ENCODE peak calls at places on chromosomes 4 and X, in six cellular contexts. W is dorsolateral prefrontal cortex, O is nucleus accumbens, P is T-helper 2 cell, R is astrocyte of the spinal cord, N is immature natural killer cell. K is an unnamed sample.

GRCh38 chr4:185671496-185671895 is 136.2 kb upstream of the PDLIM3 start:
- DNase-seq in W (no peak), O (no peak), P (no peak), R (no peak), N (no peak), K (no peak)

GRCh38 chr4:140333523-140333922 is 39.9 kb upstream of the SCOC start:
- DNase-seq in W (no peak), O (no peak), P (no peak), R (no peak), N (no peak), K (no peak)

GRCh38 chr4:81213671-81214070 is 1.4 kb downstream of the PRKG2 start:
- DNase-seq in W (no peak), O (no peak), P (no peak), R (no peak), N (no peak), K (no peak)

GRCh38 chrX:72271812-72272211 is 5.2 kb downstream of the RPS4X start:
- DNase-seq in W (no peak), O (no peak), P (no peak), R (no peak), N (no peak), K (no peak)

GRCh38 chrX:1719270-1719669 is 104.4 kb downstream of the ASMT start:
- DNase-seq in W (no peak), O (no peak), P (no peak), R (no peak), N (no peak), K (no peak)

GRCh38 chrX:65407157-65407626 is 127.4 kb downstream of the LAS1L start:
- DNase-seq in W (no peak), O (no peak), P (no peak), R (no peak), N (no peak), K (no peak)

GRCh38 chr4:155496294-155496626 is 119.5 kb upstream of the MAP9 start:
- DNase-seq in W (no peak), O (no peak), P (no peak), R (no peak), N (no peak), K (no peak)

GRCh38 chr4:65217179-65217578 is 453.1 kb downstream of the EPHA5 start:
- DNase-seq in W (no peak), O (no peak), P (no peak), R (no peak), N (no peak), K (no peak)

GRCh38 chr4:141387299-141387698 is 166.6 kb downstream of the ZNF330 start:
- DNase-seq in W (no peak), O (no peak), P (no peak), R (no peak), N (no peak), K (no peak)

GRCh38 chrX:74550295-74550802 is 64.1 kb downstream of the RLIM start:
- DNase-seq in W (peak), O (peak), P (peak), R (peak), N (peak), K (peak)

GRCh38 chr4:29717658-29718057 is 1002.5 kb upstream of the PCDH7 start:
- DNase-seq in W (no peak), O (no peak), P (no peak), R (no peak), N (no peak), K (no peak)

GRCh38 chr4:12651876-12652275 is 832.3 kb downstream of the RAB28 start:
- DNase-seq in W (no peak), O (no peak), P (no peak), R (no peak), N (no peak), K (no peak)

GRCh38 chr4:84151574-84151973 is 347.5 kb downstream of the NKX6-1 start:
- DNase-seq in W (no peak), O (no peak), P (no peak), R (no peak), N (no peak), K (no peak)

K was measured in kidney glomerular epithelial cell.